ENCODE peak calls at places on chromosome 10, in ten cellular contexts. W, C, V, S, Z, J, H, N, Y and D are unnamed samples.

GRCh38 chr10:130403153-130403890 is 267.1 kb downstream of the GLRX3 start:
- DNase-seq in W (no peak), C (no peak), V (peak; percentile 30), S (no peak), Z (no peak), J (no peak), H (no peak), N (no peak), Y (no peak), D (no peak)

GRCh38 chr10:48209246-48209645 is 65.2 kb downstream of the FRMPD2 start:
- DNase-seq in W (no peak), C (no peak), V (no peak), S (no peak), Z (no peak), J (no peak), H (no peak), N (no peak), Y (no peak), D (no peak)

GRCh38 chr10:89516149-89516832 is 19.1 kb downstream of the SLC16A12 start:
- DNase-seq in W (peak; percentile 81), C (peak; percentile 32), V (no peak), S (no peak), Z (no peak), J (peak; percentile 74), H (peak; percentile 83), N (peak; percentile 75), Y (no peak), D (no peak)

GRCh38 chr10:11035318-11035920 is 17.7 kb downstream of the CELF2 start:
- DNase-seq in W (peak; percentile 60), C (peak; percentile 51), V (peak; percentile 76), S (no peak), Z (peak; percentile 13), J (no peak), H (peak; percentile 41), N (no peak), Y (no peak), D (no peak)

GRCh38 chr10:115171392-115171960 is 78.3 kb downstream of the ATRNL1 start:
- DNase-seq in W (no peak), C (no peak), V (no peak), S (no peak), Z (no peak), J (no peak), H (no peak), N (no peak), Y (no peak), D (no peak)

GRCh38 chr10:104449402-104449801 is 95.8 kb downstream of the CFAP58 start:
- DNase-seq in W (no peak), C (no peak), V (no peak), S (no peak), Z (no peak), J (no peak), H (no peak), N (no peak), Y (no peak), D (no peak)

GRCh38 chr10:51311232-51311631 is 236.9 kb downstream of the PRKG1 start:
- DNase-seq in W (no peak), C (no peak), V (no peak), S (no peak), Z (no peak), J (no peak), H (no peak), N (no peak), Y (no peak), D (no peak)

GRCh38 chr10:122495406-122496340 is 34.3 kb downstream of the HTRA1 start:
- DNase-seq in W (peak; percentile 63), C (no peak), V (peak; percentile 92), S (no peak), Z (peak; percentile 16), J (no peak), H (no peak), N (peak; percentile 44), Y (no peak), D (no peak)

GRCh38 chr10:131620314-131620713 is 280.5 kb upstream of the PPP2R2D start:
- DNase-seq in W (no peak), C (no peak), V (no peak), S (no peak), Z (no peak), J (no peak), H (no peak), N (no peak), Y (no peak), D (no peak)

GRCh38 chr10:107383357-107383756 is 218.9 kb upstream of the SORCS1 start:
- DNase-seq in W (no peak), C (no peak), V (no peak), S (no peak), Z (no peak), J (no peak), H (no peak), N (no peak), Y (no peak), D (no peak)

GRCh38 chr10:13382759-13383753 is 35.0 kb upstream of the SEPHS1 start:
- DNase-seq in W (no peak), C (peak; percentile 84), V (peak; percentile 72), S (no peak), Z (no peak), J (no peak), H (peak; percentile 35), N (no peak), Y (no peak), D (no peak)

GRCh38 chr10:46227571-46228075 is 59.2 kb upstream of the ANTXRL start:
- DNase-seq in W (no peak), C (peak; percentile 9), V (no peak), S (peak; percentile 58), Z (no peak), J (no peak), H (no peak), N (no peak), Y (no peak), D (no peak)

GRCh38 chr10:117074621-117075020 is 63.4 kb downstream of the VAX1 start:
- DNase-seq in W (no peak), C (peak; percentile 31), V (peak; percentile 62), S (no peak), Z (peak; percentile 2), J (no peak), H (peak; percentile 16), N (no peak), Y (no peak), D (no peak)

GRCh38 chr10:117075064-117075463 is 63.0 kb downstream of the VAX1 start:
- DNase-seq in W (no peak), C (no peak), V (no peak), S (no peak), Z (no peak), J (no peak), H (peak; percentile 52), N (no peak), Y (no peak), D (no peak)

DNA sequence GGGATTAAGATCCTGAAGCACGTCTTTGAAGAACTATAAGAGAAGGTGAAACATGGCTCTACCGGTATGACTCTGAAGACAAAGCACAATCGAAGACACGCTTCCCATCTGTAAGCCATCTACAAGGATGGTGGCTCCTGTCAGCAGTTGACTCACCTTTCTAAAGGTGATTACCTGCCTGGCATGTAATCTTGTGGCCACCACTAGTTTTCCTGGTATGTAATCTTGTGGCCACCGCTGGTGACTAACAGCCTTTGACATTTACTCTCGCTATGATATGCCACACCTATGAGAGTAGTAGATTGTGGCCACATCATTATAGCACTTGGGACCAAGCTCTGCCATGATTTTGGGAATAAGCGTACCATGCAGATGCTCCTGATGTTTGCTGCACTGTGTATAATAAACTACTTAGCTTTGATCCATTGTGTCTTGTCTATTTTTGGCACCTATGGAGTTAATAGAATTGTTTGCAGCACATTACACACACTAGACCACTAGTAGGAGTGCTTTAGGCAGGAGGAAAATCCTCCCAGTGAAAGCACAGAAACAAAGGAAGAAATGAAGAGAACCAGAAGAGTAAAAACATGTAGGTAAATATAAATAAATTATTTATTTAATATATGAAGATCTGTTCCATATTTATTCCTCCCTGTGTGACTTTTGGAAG is 59.8 kb downstream of the VAX1 start:
- DNase-seq in W (no peak), C (no peak), V (no peak), S (no peak), Z (no peak), J (no peak), H (peak; percentile 63), N (no peak), Y (no peak), D (no peak)
- H3K36me3 ChIP-seq in W (no peaks in the 10 kb centered on the region), C (no peaks in the 10 kb centered on the region), V (no peaks in the 10 kb centered on the region), S (no peaks in the 10 kb centered on the region), Z (no peaks in the 10 kb centered on the region), J (no peaks in the 10 kb centered on the region), H (no peaks in the 10 kb centered on the region), N (no peaks in the 10 kb centered on the region), Y (no peaks in the 10 kb centered on the region), D (no peaks in the 10 kb centered on the region)

DNA sequence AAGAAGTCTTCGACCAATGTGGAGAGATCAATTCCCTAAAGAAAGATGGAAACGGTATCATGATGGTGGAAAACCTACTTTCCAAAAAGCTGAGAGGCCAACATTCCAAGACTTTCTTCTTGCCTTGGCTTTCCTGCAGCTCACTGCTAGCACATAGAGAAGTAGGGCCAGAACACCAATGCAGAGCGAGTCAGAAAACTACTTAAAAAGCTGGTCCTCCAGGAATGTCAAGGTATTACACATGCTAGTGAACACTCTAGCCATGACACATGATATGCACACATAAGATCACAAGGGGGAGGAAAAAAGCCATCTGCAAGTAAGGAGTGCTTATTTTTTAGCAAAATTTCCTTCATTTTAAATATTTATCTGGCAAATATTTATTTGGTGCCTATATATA is 22.7 kb downstream of the GPAM start:
- DNase-seq in W (no peak), C (no peak), V (no peak), S (no peak), Z (no peak), J (no peak), H (no peak), N (no peak), Y (no peak), D (no peak)
- H3K36me3 ChIP-seq in W (peaks cover 6% of the 10 kb centered on the region), C (no peaks in the 10 kb centered on the region), V (peaks cover 75% of the 10 kb centered on the region), S (peaks cover 100% of the 10 kb centered on the region), Z (no peaks in the 10 kb centered on the region), J (peaks cover 100% of the 10 kb centered on the region), H (peaks cover 31% of the 10 kb centered on the region), N (no peaks in the 10 kb centered on the region), Y (peaks cover 8% of the 10 kb centered on the region), D (peaks cover 39% of the 10 kb centered on the region)

DNA sequence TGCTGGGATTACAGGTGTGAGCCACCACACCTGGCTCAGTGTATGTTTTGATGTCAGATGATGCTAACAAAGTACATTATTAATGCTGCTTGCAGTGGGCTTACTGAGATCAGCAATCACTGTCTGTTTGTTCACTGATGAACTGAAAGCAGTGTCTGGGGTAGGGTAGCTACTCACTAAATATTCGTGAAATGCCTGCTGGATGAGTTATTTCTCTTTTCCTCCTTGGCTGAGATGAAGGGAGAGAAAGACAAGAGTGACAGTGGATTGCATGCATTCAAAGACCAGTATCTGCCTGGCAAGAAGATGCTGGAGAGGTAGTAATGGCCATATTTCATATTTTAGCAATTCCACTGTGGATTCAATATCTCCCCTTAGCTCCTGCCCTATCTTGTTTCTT is 32.3 kb downstream of the FAM107B start:
- DNase-seq in W (no peak), C (no peak), V (no peak), S (no peak), Z (no peak), J (no peak), H (no peak), N (no peak), Y (no peak), D (no peak)
- H3K36me3 ChIP-seq in W (no peaks in the 10 kb centered on the region), C (no peaks in the 10 kb centered on the region), V (no peaks in the 10 kb centered on the region), S (no peaks in the 10 kb centered on the region), Z (no peaks in the 10 kb centered on the region), J (no peaks in the 10 kb centered on the region), H (no peaks in the 10 kb centered on the region), N (no peaks in the 10 kb centered on the region), Y (no peaks in the 10 kb centered on the region), D (no peaks in the 10 kb centered on the region)

DNA sequence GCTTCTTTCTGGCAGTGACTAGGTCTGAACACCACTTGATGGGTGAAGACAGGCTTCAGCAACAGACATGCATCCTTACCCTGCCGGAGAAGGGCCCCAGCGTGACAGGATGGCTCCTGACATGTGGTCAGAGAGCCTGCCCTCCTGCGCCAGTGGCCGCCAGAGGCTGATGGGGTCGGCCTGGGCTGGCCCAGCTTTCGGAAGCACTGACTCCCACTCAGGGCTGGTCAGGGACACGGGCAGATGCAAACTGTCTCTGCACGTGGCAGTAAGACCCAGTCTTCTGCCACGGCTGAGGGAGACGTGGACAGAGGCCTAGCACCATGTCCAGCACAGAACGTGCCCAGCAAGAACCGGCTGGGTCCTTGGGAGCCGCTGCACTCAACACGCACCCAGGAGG is 10.2 kb downstream of the TUBGCP2 start:
- DNase-seq in W (no peak), C (no peak), V (no peak), S (no peak), Z (no peak), J (no peak), H (no peak), N (no peak), Y (no peak), D (no peak)
- H3K36me3 ChIP-seq in W (peaks cover 13% of the 10 kb centered on the region), C (peaks cover 46% of the 10 kb centered on the region), V (peaks cover 47% of the 10 kb centered on the region), S (peaks cover 100% of the 10 kb centered on the region), Z (no peaks in the 10 kb centered on the region), J (peaks cover 96% of the 10 kb centered on the region), H (peaks cover 31% of the 10 kb centered on the region), N (no peaks in the 10 kb centered on the region), Y (peaks cover 61% of the 10 kb centered on the region), D (peaks cover 77% of the 10 kb centered on the region)